ENCODE peak calls at places on chromosomes 4 and X, in five cellular contexts. I is foreskin fibroblast, C is endodermal cell, B is adrenal gland, P is suprapubic skin. S is an unnamed sample.

GRCh38 chr4:98677799-98678198 is 19.4 kb upstream of the TSPAN5 start:
- DNase-seq in C (no peak), B (no peak), I (no peak), P (no peak), S (no peak)

GRCh38 chr4:40261246-40262078 is 64.6 kb downstream of the RHOH start:
- DNase-seq in P (no peak), I (no peak), B (no peak), C (peak; percentile 58), S (no peak)

GRCh38 chrX:150774798-150775568 is 81.8 kb downstream of the MTMR1 start:
- DNase-seq in P (no peak), I (no peak), B (no peak), C (no peak), S (no peak)

GRCh38 chr4:6987566-6987920 is 55.6 kb upstream of the TADA2B start:
- DNase-seq in I (no peak), P (no peak), C (peak; percentile 75), B (no peak), S (no peak)

GRCh38 chr4:138182838-138183426 is 59.2 kb downstream of the SLC7A11 start:
- DNase-seq in B (no peak), I (peak; percentile 38), P (no peak), C (no peak), S (peak; percentile 26)

GRCh38 chrX:109774706-109775105 is 41.6 kb upstream of the ACSL4 start:
- DNase-seq in P (no peak), C (no peak), I (peak; percentile 67), B (peak; percentile 28), S (peak; percentile 20)

GRCh38 chr4:1045193-1045594 is 33.8 kb downstream of the FGFRL1 start:
- DNase-seq in I (no peak), P (no peak), B (no peak), C (peak; percentile 39), S (no peak)

GRCh38 chr4:88286897-88287296 is 2.5 kb upstream of the PPM1K start:
- DNase-seq in P (no peak), B (no peak), I (no peak), C (no peak), S (no peak)

GRCh38 chr4:69995526-69996016 is at the start of gene STATH:
- DNase-seq in P (no peak), C (no peak), B (no peak), I (no peak), S (no peak)

GRCh38 chr4:126778348-126778747 is 854.4 kb upstream of the INTU start:
- DNase-seq in C (no peak), B (no peak), I (peak; percentile 74), P (no peak), S (no peak)

GRCh38 chr4:137193564-137193963 is 338.7 kb downstream of the PCDH18 start:
- DNase-seq in B (no peak), P (no peak), C (no peak), I (no peak), S (no peak)

GRCh38 chr4:3313556-3314228 is 20.9 kb downstream of the RGS12 start:
- DNase-seq in P (peak; percentile 30), B (no peak), I (no peak), C (peak; percentile 38), S (no peak)

GRCh38 chr4:14196141-14196540 is 568.6 kb upstream of the BOD1L1 start:
- DNase-seq in B (peak; percentile 71), I (peak; percentile 51), C (peak; percentile 89), P (no peak), S (peak; percentile 49)

GRCh38 chr4:100367451-100367850 is 150.4 kb downstream of the EMCN start:
- DNase-seq in C (no peak), I (peak; percentile 14), P (no peak), B (no peak), S (peak; percentile 21)

GRCh38 chr4:115923152-115923551 is 809.7 kb upstream of the NDST4 start:
- DNase-seq in C (no peak), I (no peak), P (no peak), B (no peak), S (no peak)

GRCh38 chrX:18828832-18829404 is 121.5 kb downstream of the PPEF1 start:
- DNase-seq in I (no peak), P (no peak), C (no peak), B (no peak), S (no peak)

GRCh38 chrX:103344606-103345005 is 11.7 kb upstream of the TCEAL9 start:
- DNase-seq in B (no peak), I (no peak), C (no peak), P (no peak), S (no peak)

GRCh38 chr4:169115897-169116254 is 105.8 kb upstream of the CBR4 start:
- DNase-seq in C (peak; percentile 44), B (no peak), I (peak; percentile 88), P (no peak), S (peak; percentile 89)

GRCh38 chr4:14254806-14255445 is 627.4 kb upstream of the BOD1L1 start:
- DNase-seq in P (no peak), C (no peak), B (no peak), I (no peak), S (no peak)

GRCh38 chrX:132984058-132984650 is 25.7 kb upstream of the HS6ST2 start:
- DNase-seq in B (no peak), I (no peak), C (no peak), P (no peak), S (no peak)

GRCh38 chr4:188370781-188371180 is 231.5 kb downstream of the TRIML1 start:
- DNase-seq in C (no peak), P (no peak), B (no peak), I (no peak), S (no peak)

GRCh38 chr4:8703857-8704495 is 111.4 kb downstream of the CPZ start:
- DNase-seq in I (no peak), C (peak; percentile 41), B (no peak), P (peak; percentile 40), S (no peak)

GRCh38 chr4:104128031-104128849 is 366.5 kb downstream of the CXXC4 start:
- DNase-seq in B (no peak), C (no peak), P (no peak), I (no peak), S (no peak)

GRCh38 chr4:57312296-57312695 is 202.1 kb upstream of the IGFBP7 start:
- DNase-seq in C (no peak), B (no peak), P (no peak), I (no peak), S (no peak)

GRCh38 chr4:39205476-39205875 is 23.1 kb downstream of the WDR19 start:
- DNase-seq in P (no peak), C (no peak), I (no peak), B (no peak), S (no peak)

GRCh38 chr4:102477657-102478056 is 23.5 kb upstream of the NFKB1 start:
- DNase-seq in I (peak; percentile 67), B (no peak), C (no peak), P (no peak), S (peak; percentile 32)

GRCh38 chrX:41906515-41907165 is 16.7 kb downstream of the CASK start:
- DNase-seq in C (no peak), P (no peak), I (no peak), B (no peak), S (no peak)

GRCh38 chr4:107987916-107988762 is 1.6 kb upstream of the HADH start:
- DNase-seq in C (no peak), B (no peak), P (no peak), I (no peak), S (no peak)

GRCh38 chrX:2875798-2876399 is 47.2 kb downstream of the GYG2 start:
- DNase-seq in P (no peak), I (no peak), C (no peak), B (no peak), S (no peak)

GRCh38 chrX:107743995-107744394 is 31.6 kb downstream of the TSC22D3 start:
- DNase-seq in B (no peak), I (no peak), C (no peak), P (no peak), S (no peak)

GRCh38 chr4:143488684-143489083 is 24.8 kb upstream of the SMARCA5 start:
- DNase-seq in B (no peak), P (no peak), I (no peak), C (no peak), S (no peak)

GRCh38 chrX:44949125-44949524 is 76.1 kb downstream of the KDM6A start:
- DNase-seq in B (no peak), C (no peak), I (no peak), P (no peak), S (no peak)
- H3K4me3 ChIP-seq in B (no peak overlapping the region), C (no peak overlapping the region), I (no peak overlapping the region), P (no peak overlapping the region), S (no peak overlapping the region)

GRCh38 chr4:64617813-64618212 is 208.6 kb upstream of the TECRL start:
- DNase-seq in P (no peak), B (no peak), C (no peak), I (no peak), S (no peak)
- TF ChIP-seq CTCF in P (no peak), B (no peak), C (peak; percentile 69), I (no peak), S (no peak)

DNA sequence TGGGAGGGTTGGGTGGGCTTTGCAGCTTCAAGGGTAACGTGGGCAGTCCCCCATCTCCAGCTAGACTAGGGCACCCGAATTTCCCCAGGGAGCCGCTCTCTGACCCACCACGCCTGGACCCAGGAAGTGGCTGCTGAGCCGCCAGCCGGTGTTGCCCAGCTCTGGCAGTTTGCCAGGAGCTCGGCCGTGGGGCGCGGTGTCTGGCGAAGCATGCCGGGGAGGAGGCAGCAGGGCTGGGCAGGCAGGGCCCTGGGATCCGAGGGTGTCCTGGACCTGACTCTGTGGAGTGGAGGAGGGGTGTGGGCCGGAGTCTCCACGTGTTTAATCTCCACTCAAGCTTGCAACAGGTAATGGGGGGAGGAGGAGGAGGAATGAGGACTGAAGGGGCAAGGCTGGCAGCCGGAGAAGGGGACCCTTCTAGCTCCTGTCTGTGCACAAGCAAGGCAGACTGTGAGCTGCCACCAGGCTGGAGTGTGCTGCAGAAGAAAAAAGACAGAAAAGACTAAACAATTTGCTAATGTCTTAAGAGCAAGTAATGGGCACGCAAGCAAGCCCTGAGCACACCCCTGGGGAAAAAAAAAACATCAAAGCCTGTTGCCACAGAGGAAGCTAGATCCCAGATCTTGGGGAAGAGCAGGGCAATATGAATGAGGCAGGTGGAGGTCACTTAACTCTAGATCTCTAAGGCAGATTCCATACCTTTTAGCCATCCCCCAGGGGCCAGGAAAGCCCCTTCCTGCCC is 2.4 kb downstream of the LONRF3 start:
- DNase-seq in P (peak; percentile 68), B (peak; percentile 68), C (peak; percentile 54), I (no peak), S (no peak)
- H3K4me3 ChIP-seq in P (peak overlapping the region; percentile 61), B (peak overlapping the region; percentile 23), C (no peak overlapping the region), I (no peak overlapping the region), S (no peak overlapping the region)

GRCh38 chr4:41994461-41994860 is 4.1 kb downstream of the SLC30A9 start:
- DNase-seq in I (no peak), C (no peak), P (no peak), B (no peak), S (no peak)

GRCh38 chr4:41992967-41993857 is 2.9 kb downstream of the SLC30A9 start:
- DNase-seq in C (no peak), P (no peak), B (no peak), I (no peak), S (no peak)

GRCh38 chr4:41991916-41992767 is 1.8 kb downstream of the SLC30A9 start:
- DNase-seq in P (no peak), C (no peak), B (no peak), I (peak; percentile 1), S (no peak)

GRCh38 chr4:41990029-41990382 is 324 bp upstream of the SLC30A9 start:
- DNase-seq in C (no peak), P (no peak), B (no peak), I (no peak), S (no peak)

GRCh38 chr4:41990383-41991111 is at the start of gene SLC30A9:
- DNase-seq in B (peak; percentile 96), P (peak; percentile 97), C (peak; percentile 97), I (peak; percentile 91), S (peak; percentile 75)
- TF ChIP-seq CTCF in B (peak; percentile 43), P (peak; percentile 42), C (peak; percentile 76), I (peak; percentile 29), S (peak; percentile 41)

GRCh38 chr4:183959349-183959748 is 54.2 kb downstream of the STOX2 start:
- DNase-seq in P (no peak), I (no peak), B (no peak), C (no peak), S (no peak)
- H3K4me3 ChIP-seq in P (peak overlapping the region; percentile 10), I (no peak overlapping the region), B (no peak overlapping the region), C (no peak overlapping the region), S (no peak overlapping the region)

S was measured in AG04450.